ENCODE peak calls at places on chromosomes 3 and 15, in six cellular contexts. One of them, this sample, is unnamed.

GRCh38 chr3:189914799-189915198 is 205.9 kb downstream of the P3H2 start:
- DNase-seq in HepG2: no peak
- DNase-seq in A549: peak
- DNase-seq in GM12878: no peak
- DNase-seq in K562: no peak
- DNase-seq in endothelial cell of umbilical vein: peak
- DNase-seq in this sample: peak

GRCh38 chr15:77974098-77974414 is 103.5 kb downstream of the TBC1D2B start:
- DNase-seq in A549: no peak
- DNase-seq in K562: no peak
- DNase-seq in HepG2: no peak
- DNase-seq in GM12878: no peak
- DNase-seq in endothelial cell of umbilical vein: no peak
- DNase-seq in this sample: peak

GRCh38 chr3:189900578-189900977 is 220.1 kb downstream of the P3H2 start:
- DNase-seq in GM12878: no peak
- DNase-seq in A549: no peak
- DNase-seq in HepG2: no peak
- DNase-seq in K562: no peak
- DNase-seq in endothelial cell of umbilical vein: no peak
- DNase-seq in this sample: no peak

GRCh38 chr3:10140996-10141546 is 507 bp upstream of the VHL start:
- DNase-seq in GM12878: no peak
- DNase-seq in K562: peak
- DNase-seq in endothelial cell of umbilical vein: no peak
- DNase-seq in HepG2: no peak
- DNase-seq in A549: peak
- DNase-seq in this sample: peak

GRCh38 chr15:89358435-89358754 is 23.8 kb upstream of the POLG start:
- DNase-seq in GM12878: no peak
- DNase-seq in HepG2: no peak
- DNase-seq in K562: no peak
- DNase-seq in A549: no peak
- DNase-seq in endothelial cell of umbilical vein: no peak
- DNase-seq in this sample: no peak

GRCh38 chr3:190811775-190812480 is 50.6 kb downstream of the GMNC start:
- DNase-seq in HepG2: peak
- DNase-seq in endothelial cell of umbilical vein: peak
- DNase-seq in GM12878: no peak
- DNase-seq in A549: peak
- DNase-seq in K562: peak
- DNase-seq in this sample: peak

GRCh38 chr3:148999806-149000205 is 8.5 kb downstream of the GYG1 start:
- DNase-seq in HepG2: no peak
- DNase-seq in endothelial cell of umbilical vein: no peak
- DNase-seq in GM12878: no peak
- DNase-seq in K562: no peak
- DNase-seq in A549: no peak
- DNase-seq in this sample: peak

GRCh38 chr3:62727981-62728380 is 147.2 kb downstream of the CADPS start:
- DNase-seq in K562: no peak
- DNase-seq in GM12878: no peak
- DNase-seq in endothelial cell of umbilical vein: no peak
- DNase-seq in HepG2: no peak
- DNase-seq in A549: no peak
- DNase-seq in this sample: no peak

GRCh38 chr3:32856355-32856889 is 38.6 kb downstream of the TRIM71 start:
- DNase-seq in GM12878: no peak
- DNase-seq in A549: peak
- DNase-seq in endothelial cell of umbilical vein: no peak
- DNase-seq in HepG2: peak
- DNase-seq in K562: no peak
- DNase-seq in this sample: no peak

GRCh38 chr15:40763801-40764765 is at the start of gene GCHFR:
- DNase-seq in HepG2: peak
- DNase-seq in GM12878: no peak
- DNase-seq in A549: peak
- DNase-seq in K562: peak
- DNase-seq in endothelial cell of umbilical vein: peak
- DNase-seq in this sample: peak

GRCh38 chr3:87333393-87333892 is 57.1 kb upstream of the POU1F1 start:
- DNase-seq in endothelial cell of umbilical vein: peak
- DNase-seq in K562: peak
- DNase-seq in A549: peak
- DNase-seq in GM12878: no peak
- DNase-seq in HepG2: peak
- DNase-seq in this sample: peak

GRCh38 chr3:155110996-155111901 is 31.1 kb downstream of the MME start:
- DNase-seq in A549: no peak
- DNase-seq in K562: no peak
- DNase-seq in GM12878: no peak
- DNase-seq in HepG2: no peak
- DNase-seq in endothelial cell of umbilical vein: no peak
- DNase-seq in this sample: no peak

GRCh38 chr15:70093481-70094309 is 4.0 kb downstream of the TLE3 start:
- DNase-seq in A549: no peak
- DNase-seq in GM12878: no peak
- DNase-seq in K562: peak
- DNase-seq in HepG2: no peak
- DNase-seq in endothelial cell of umbilical vein: peak
- DNase-seq in this sample: peak

GRCh38 chr15:27816790-27817189 is 282.3 kb downstream of the OCA2 start:
- DNase-seq in A549: no peak
- DNase-seq in GM12878: no peak
- DNase-seq in endothelial cell of umbilical vein: no peak
- DNase-seq in HepG2: no peak
- DNase-seq in K562: no peak
- DNase-seq in this sample: no peak

GRCh38 chr3:65563844-65564243 is 474.9 kb downstream of the MAGI1 start:
- DNase-seq in K562: no peak
- DNase-seq in endothelial cell of umbilical vein: no peak
- DNase-seq in HepG2: no peak
- DNase-seq in GM12878: no peak
- DNase-seq in A549: no peak
- DNase-seq in this sample: no peak
- TF ChIP-seq MYC in K562: no peak
- TF ChIP-seq MYC in endothelial cell of umbilical vein: no peak
- TF ChIP-seq MYC in HepG2: no peak
- TF ChIP-seq MYC in GM12878: no peak
- TF ChIP-seq MYC in A549: no peak
- TF ChIP-seq MYC in this sample: no peak

GRCh38 chr3:51371943-51372557 is 13.0 kb upstream of the MANF start:
- DNase-seq in HepG2: peak
- DNase-seq in GM12878: no peak
- DNase-seq in endothelial cell of umbilical vein: peak
- DNase-seq in A549: peak
- DNase-seq in K562: peak
- DNase-seq in this sample: peak
- TF ChIP-seq MYC in HepG2: no peak
- TF ChIP-seq MYC in GM12878: no peak
- TF ChIP-seq MYC in endothelial cell of umbilical vein: no peak
- TF ChIP-seq MYC in A549: no peak
- TF ChIP-seq MYC in K562: no peak
- TF ChIP-seq MYC in this sample: no peak

DNA sequence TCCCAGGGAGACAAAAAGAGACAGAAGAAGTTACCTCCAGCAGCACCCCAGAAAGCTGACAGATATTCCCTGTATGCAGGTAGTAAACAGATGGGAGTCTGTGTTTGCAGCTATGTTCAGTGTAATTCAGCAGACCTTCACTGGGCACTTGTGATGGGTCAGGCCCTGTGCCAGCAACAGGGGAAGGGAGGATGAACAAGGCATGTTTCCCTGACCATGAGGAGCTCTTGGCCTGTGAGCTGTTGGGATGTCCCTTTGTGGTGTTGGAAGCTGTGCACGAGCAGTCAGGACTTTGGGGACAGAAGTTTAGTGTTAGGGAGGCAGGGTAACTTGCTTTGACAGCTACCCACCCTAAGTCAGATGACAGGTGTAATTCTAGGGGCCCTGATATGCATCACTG is 106.0 kb upstream of the TRIM42 start:
- DNase-seq in GM12878: no peak
- DNase-seq in A549: no peak
- DNase-seq in endothelial cell of umbilical vein: no peak
- DNase-seq in K562: no peak
- DNase-seq in HepG2: no peak
- DNase-seq in this sample: no peak
- TF ChIP-seq MYC in GM12878: no peak
- TF ChIP-seq MYC in A549: no peak
- TF ChIP-seq MYC in endothelial cell of umbilical vein: no peak
- TF ChIP-seq MYC in K562: no peak
- TF ChIP-seq MYC in HepG2: no peak
- TF ChIP-seq MYC in this sample: no peak

GRCh38 chr3:59734061-59734460 is 684.2 kb upstream of the CFAP20DC start:
- DNase-seq in K562: peak
- DNase-seq in HepG2: no peak
- DNase-seq in GM12878: no peak
- DNase-seq in A549: no peak
- DNase-seq in endothelial cell of umbilical vein: no peak
- DNase-seq in this sample: no peak

GRCh38 chr3:59733041-59733809 is 683.4 kb upstream of the CFAP20DC start:
- DNase-seq in HepG2: no peak
- DNase-seq in A549: no peak
- DNase-seq in K562: no peak
- DNase-seq in GM12878: no peak
- DNase-seq in endothelial cell of umbilical vein: no peak
- DNase-seq in this sample: no peak

GRCh38 chr3:59731909-59732308 is 682.1 kb upstream of the CFAP20DC start:
- DNase-seq in A549: no peak
- DNase-seq in endothelial cell of umbilical vein: no peak
- DNase-seq in GM12878: peak
- DNase-seq in K562: no peak
- DNase-seq in HepG2: no peak
- DNase-seq in this sample: peak

GRCh38 chr3:59737209-59737608 is 687.4 kb upstream of the CFAP20DC start:
- DNase-seq in HepG2: no peak
- DNase-seq in K562: no peak
- DNase-seq in GM12878: no peak
- DNase-seq in A549: no peak
- DNase-seq in endothelial cell of umbilical vein: no peak
- DNase-seq in this sample: no peak
- TF ChIP-seq MYC in HepG2: no peak
- TF ChIP-seq MYC in K562: no peak
- TF ChIP-seq MYC in GM12878: no peak
- TF ChIP-seq MYC in A549: no peak
- TF ChIP-seq MYC in endothelial cell of umbilical vein: no peak
- TF ChIP-seq MYC in this sample: no peak

GRCh38 chr15:22262613-22263020 is 182.3 kb downstream of the OR4M2 start:
- DNase-seq in endothelial cell of umbilical vein: no peak
- DNase-seq in GM12878: no peak
- DNase-seq in HepG2: no peak
- DNase-seq in K562: no peak
- DNase-seq in A549: peak
- DNase-seq in this sample: peak
- TF ChIP-seq MYC in endothelial cell of umbilical vein: no peak
- TF ChIP-seq MYC in GM12878: no peak
- TF ChIP-seq MYC in HepG2: no peak
- TF ChIP-seq MYC in K562: no peak
- TF ChIP-seq MYC in A549: no peak
- TF ChIP-seq MYC in this sample: peak

GRCh38 chr3:30933478-30934207 is 39.2 kb upstream of the GADL1 start:
- DNase-seq in HepG2: no peak
- DNase-seq in endothelial cell of umbilical vein: no peak
- DNase-seq in A549: no peak
- DNase-seq in K562: no peak
- DNase-seq in GM12878: no peak
- DNase-seq in this sample: no peak
- TF ChIP-seq MYC in HepG2: no peak
- TF ChIP-seq MYC in endothelial cell of umbilical vein: no peak
- TF ChIP-seq MYC in A549: no peak
- TF ChIP-seq MYC in K562: no peak
- TF ChIP-seq MYC in GM12878: no peak
- TF ChIP-seq MYC in this sample: no peak

GRCh38 chr3:195258449-195259145 is 12.4 kb downstream of the XXYLT1 start:
- DNase-seq in endothelial cell of umbilical vein: peak
- DNase-seq in K562: no peak
- DNase-seq in HepG2: peak
- DNase-seq in GM12878: no peak
- DNase-seq in A549: no peak
- DNase-seq in this sample: peak

GRCh38 chr3:195259564-195260285 is 11.2 kb downstream of the XXYLT1 start:
- DNase-seq in GM12878: peak
- DNase-seq in K562: peak
- DNase-seq in endothelial cell of umbilical vein: peak
- DNase-seq in HepG2: peak
- DNase-seq in A549: peak
- DNase-seq in this sample: peak

GRCh38 chr3:195259146-195259563 is 11.8 kb downstream of the XXYLT1 start:
- DNase-seq in HepG2: no peak
- DNase-seq in endothelial cell of umbilical vein: peak
- DNase-seq in GM12878: no peak
- DNase-seq in K562: peak
- DNase-seq in A549: peak
- DNase-seq in this sample: no peak

GRCh38 chr3:195261925-195262324 is 9.0 kb downstream of the XXYLT1 start:
- DNase-seq in GM12878: no peak
- DNase-seq in K562: no peak
- DNase-seq in HepG2: no peak
- DNase-seq in A549: no peak
- DNase-seq in endothelial cell of umbilical vein: no peak
- DNase-seq in this sample: no peak

GRCh38 chr3:195260286-195260905 is 10.6 kb downstream of the XXYLT1 start:
- DNase-seq in K562: no peak
- DNase-seq in endothelial cell of umbilical vein: peak
- DNase-seq in A549: no peak
- DNase-seq in GM12878: no peak
- DNase-seq in HepG2: no peak
- DNase-seq in this sample: peak
- TF ChIP-seq MYC in K562: no peak
- TF ChIP-seq MYC in endothelial cell of umbilical vein: no peak
- TF ChIP-seq MYC in A549: no peak
- TF ChIP-seq MYC in GM12878: no peak
- TF ChIP-seq MYC in HepG2: no peak
- TF ChIP-seq MYC in this sample: peak

GRCh38 chr15:98881526-98882517 is 125.8 kb downstream of the PGPEP1L start:
- DNase-seq in A549: peak
- DNase-seq in K562: peak
- DNase-seq in GM12878: no peak
- DNase-seq in HepG2: peak
- DNase-seq in endothelial cell of umbilical vein: peak
- DNase-seq in this sample: peak
- TF ChIP-seq MYC in A549: no peak
- TF ChIP-seq MYC in K562: no peak
- TF ChIP-seq MYC in GM12878: no peak
- TF ChIP-seq MYC in HepG2: no peak
- TF ChIP-seq MYC in endothelial cell of umbilical vein: no peak
- TF ChIP-seq MYC in this sample: peak